ENCODE peak calls at places on chromosomes 2 and 18, in six cellular contexts. T is esophagus muscularis mucosa, N is adrenal gland, W is transverse colon, G is body of pancreas, A is stomach. X is an unnamed sample.

GRCh38 chr2:126839711-126840110 is 59.0 kb upstream of the TEX51 start:
- DNase-seq in W (no peak), A (no peak), T (no peak), N (no peak), G (no peak), X (no peak)

GRCh38 chr18:248053-248452 is 19.8 kb downstream of the THOC1 start:
- DNase-seq in A (no peak), W (no peak), T (no peak), G (no peak), N (no peak), X (no peak)

GRCh38 chr2:170123593-170123992 is 54.4 kb upstream of the MYO3B start:
- DNase-seq in G (no peak), T (no peak), W (no peak), A (no peak), N (no peak), X (no peak)

GRCh38 chr18:79740741-79741700 is 56.7 kb upstream of the KCNG2 start:
- DNase-seq in T (no peak), G (no peak), N (no peak), W (no peak), A (no peak), X (no peak)

GRCh38 chr2:133884739-133885381 is 316.6 kb upstream of the NCKAP5 start:
- DNase-seq in G (no peak), W (no peak), A (no peak), N (no peak), T (no peak), X (no peak)

GRCh38 chr2:12824304-12824761 is 107.6 kb downstream of the TRIB2 start:
- DNase-seq in W (no peak), N (peak), G (no peak), T (no peak), A (no peak), X (peak)

GRCh38 chr2:165905854-165906253 is 47.7 kb downstream of the TTC21B start:
- DNase-seq in G (no peak), T (no peak), A (no peak), N (no peak), W (no peak), X (no peak)

GRCh38 chr2:11056614-11057013 is 98.7 kb upstream of the SLC66A3 start:
- DNase-seq in T (no peak), G (no peak), N (no peak), A (no peak), W (no peak), X (no peak)

GRCh38 chr2:226118471-226119429 is 680.9 kb downstream of the IRS1 start:
- DNase-seq in T (no peak), W (no peak), G (no peak), A (no peak), N (peak), X (peak)

GRCh38 chr2:191189112-191189635 is 38.4 kb upstream of the STAT4 start:
- DNase-seq in A (no peak), W (no peak), T (no peak), N (no peak), G (no peak), X (no peak)

GRCh38 chr2:85994897-85995647 is 106.3 kb upstream of the ST3GAL5 start:
- DNase-seq in T (no peak), N (no peak), A (no peak), G (no peak), W (no peak), X (no peak)

GRCh38 chr18:29096380-29096779 is 919.5 kb upstream of the CDH2 start:
- DNase-seq in A (no peak), N (no peak), G (no peak), T (no peak), W (no peak), X (no peak)

GRCh38 chr2:15965564-15966019 is 25.2 kb downstream of the MYCN start:
- DNase-seq in T (no peak), W (no peak), G (no peak), N (no peak), A (peak), X (no peak)

GRCh38 chr2:224984641-224985040 is 57.6 kb downstream of the DOCK10 start:
- DNase-seq in A (no peak), N (no peak), G (no peak), W (no peak), T (no peak), X (no peak)

GRCh38 chr2:35343135-35343534 is 1012.4 kb upstream of the CRIM1 start:
- DNase-seq in T (no peak), N (no peak), W (no peak), G (no peak), A (no peak), X (no peak)

GRCh38 chr18:22282311-22283235 is 113.2 kb downstream of the GATA6 start:
- DNase-seq in G (no peak), W (no peak), A (no peak), N (no peak), T (no peak), X (no peak)

GRCh38 chr2:67516899-67517530 is 119.9 kb downstream of the ETAA1 start:
- DNase-seq in N (no peak), W (no peak), G (no peak), T (no peak), A (no peak), X (peak)

GRCh38 chr2:45836316-45836715 is 184.8 kb downstream of the PRKCE start:
- DNase-seq in T (no peak), N (no peak), G (no peak), W (no peak), A (no peak), X (no peak)

GRCh38 chr2:163515836-163516235 is 220.0 kb downstream of the FIGN start:
- DNase-seq in G (no peak), W (no peak), T (no peak), A (no peak), N (no peak), X (no peak)

GRCh38 chr2:48933824-48934223 is 178.3 kb upstream of the LHCGR start:
- DNase-seq in W (no peak), A (no peak), N (no peak), T (peak), G (no peak), X (no peak)

GRCh38 chr2:27582695-27583389 is at the start of gene ZNF512:
- DNase-seq in G (peak), T (peak), N (peak), A (peak), W (peak), X (peak)
- TF ChIP-seq POLR2A in G (peak), T (peak), N (peak), A (peak), W (peak), X (peak)

DNA sequence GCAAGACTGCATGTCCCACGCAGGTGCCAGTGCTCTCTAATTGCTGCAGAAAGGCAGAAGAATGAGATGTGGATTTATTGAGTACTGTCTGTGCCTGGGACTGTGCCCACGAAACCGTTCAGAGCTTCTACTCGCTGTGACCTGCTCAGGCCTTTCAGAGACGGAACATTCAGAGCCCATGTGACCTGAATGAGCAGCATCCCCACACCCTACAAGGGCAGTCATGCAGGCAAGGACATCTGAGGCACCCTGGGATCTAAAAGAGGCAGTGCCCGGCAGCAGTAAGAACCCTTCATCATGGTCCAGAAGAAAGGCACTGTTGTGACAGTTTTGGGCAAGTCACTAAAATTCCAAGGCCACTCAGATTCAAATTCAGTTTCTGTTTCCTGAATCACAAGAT is 15.9 kb downstream of the COL4A3 start:
- DNase-seq in A (no peak), N (peak), G (no peak), T (no peak), W (no peak), X (no peak)
- H3K4me3 ChIP-seq in A (no peak), N (no peak), G (no peak), T (no peak), W (no peak), X (no peak)

GRCh38 chr2:172967036-172967982 is 108.3 kb upstream of the MAP3K20 start:
- DNase-seq in G (no peak), T (no peak), W (no peak), A (no peak), N (no peak), X (no peak)
- TF ChIP-seq POLR2A in G (no peak), T (no peak), W (no peak), A (no peak), N (no peak), X (no peak)

DNA sequence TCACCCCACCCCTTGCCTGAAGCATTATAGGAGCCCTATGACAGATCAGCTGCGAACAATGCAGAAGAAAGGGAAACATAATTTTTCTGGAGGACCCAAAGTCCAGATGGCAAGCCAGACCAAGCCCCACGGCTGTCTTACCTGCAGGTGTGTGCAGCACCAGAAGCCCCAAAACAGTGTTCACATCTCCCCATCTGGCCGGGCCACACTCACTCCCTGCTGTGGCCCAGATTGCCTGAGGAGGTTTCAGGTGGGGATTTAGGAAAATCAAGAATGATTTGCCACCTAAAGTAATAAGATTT is 11.7 kb upstream of the STK17B start:
- DNase-seq in A (no peak), G (no peak), N (no peak), T (no peak), W (no peak), X (no peak)
- H3K4me3 ChIP-seq in A (no peak), G (no peak), N (no peak), T (no peak), W (no peak), X (no peak)

GRCh38 chr2:173964565-173965371 is 405 bp downstream of the SP3 start:
- DNase-seq in T (peak), G (peak), A (peak), W (peak), N (peak), X (peak)
- TF ChIP-seq POLR2A in T (peak), G (peak), A (no peak), W (peak), N (peak), X (no peak)

DNA sequence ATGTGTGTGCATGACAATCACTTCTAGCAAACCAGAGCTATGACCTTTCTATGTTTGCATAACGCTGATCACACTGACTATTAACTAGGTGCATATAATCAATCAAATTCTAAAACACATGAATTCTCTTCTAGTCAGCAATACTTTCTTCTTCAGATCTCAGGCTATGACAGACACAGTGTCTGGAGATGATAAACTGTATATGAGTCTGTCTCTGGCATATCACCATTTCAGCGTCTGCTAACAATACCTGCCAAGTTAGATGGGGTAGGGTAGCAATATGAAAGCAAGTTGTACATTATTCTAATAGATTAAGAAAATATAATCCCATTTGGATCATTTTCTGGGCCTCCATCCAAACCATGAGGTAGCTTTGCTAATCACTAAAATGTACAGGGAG is 354.2 kb upstream of the EPHA4 start:
- DNase-seq in T (no peak), W (no peak), A (no peak), N (no peak), G (no peak), X (no peak)
- H3K4me3 ChIP-seq in T (no peak), W (no peak), A (no peak), N (no peak), G (no peak), X (no peak)

GRCh38 chr2:119315241-119315925 is 51.3 kb downstream of the C2orf76 start:
- DNase-seq in G (no peak), A (no peak), W (no peak), T (no peak), N (no peak), X (no peak)
- TF ChIP-seq POLR2A in G (no peak), A (no peak), W (no peak), T (no peak), N (no peak), X (no peak)

GRCh38 chr2:180695570-180695969 is 284.8 kb upstream of the UBE2E3 start:
- DNase-seq in W (no peak), G (no peak), A (no peak), N (no peak), T (no peak), X (no peak)
- H3K4me3 ChIP-seq in W (no peak), G (no peak), A (no peak), N (no peak), T (no peak), X (no peak)

GRCh38 chr2:121648206-121648605 is 1.1 kb downstream of the CLASP1 start:
- DNase-seq in W (no peak), T (no peak), G (no peak), A (no peak), N (no peak), X (no peak)
- TF ChIP-seq POLR2A in W (no peak), T (no peak), G (no peak), A (no peak), N (no peak), X (no peak)

DNA sequence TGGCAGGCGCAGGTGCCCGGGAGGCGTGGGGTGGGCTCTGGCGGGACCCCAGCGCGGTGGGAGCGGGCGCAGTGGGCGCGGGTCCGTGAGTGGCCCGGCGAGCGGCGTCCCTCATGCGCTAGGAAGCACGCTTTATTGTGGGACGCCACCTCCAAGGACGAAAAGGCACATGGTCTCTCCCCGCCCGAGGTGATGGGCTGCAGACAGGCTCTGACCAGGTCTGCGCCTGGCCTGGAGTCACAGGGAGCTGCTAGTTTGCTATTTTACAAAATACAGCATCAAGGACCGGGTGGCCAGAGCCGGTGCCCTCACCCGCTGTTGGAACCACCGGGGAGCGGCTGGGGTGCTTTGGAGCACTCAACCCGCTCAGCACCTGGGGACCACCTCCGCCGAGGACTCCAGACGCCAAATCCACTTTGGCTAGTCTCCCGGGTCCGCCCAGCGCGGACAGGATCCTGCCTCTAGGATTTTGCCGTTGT is 65.3 kb downstream of the LRRFIP1 start:
- DNase-seq in T (no peak), G (peak), W (peak), N (no peak), A (no peak), X (peak)
- H3K4me3 ChIP-seq in T (peak), G (peak), W (peak), N (peak), A (peak), X (peak)

X was measured in uterus.